ENCODE peak calls at places on chromosomes 12 and 14, in nine cellular contexts. One of them, this sample, is unnamed.
A peak's percentile ranks its signal among the peaks of the same experiment; 100 is the strongest.

GRCh38 chr12:53221203-53222076 is 10.6 kb downstream of the RARG start:
- DNase-seq in lower lobe of right lung: peak; percentile 84
- DNase-seq in psoas muscle: peak; percentile 89
- DNase-seq in AG09309: no peak
- DNase-seq in HL-60: peak; percentile 44
- DNase-seq in PC-3: peak; percentile 74
- DNase-seq in stomach: peak; percentile 80
- DNase-seq in Peyer's patch: peak; percentile 84
- DNase-seq in epithelial cell of esophagus: peak; percentile 73
- DNase-seq in this sample: peak; percentile 44

GRCh38 chr14:33754264-33754663 is 196.6 kb downstream of the EGLN3 start:
- DNase-seq in psoas muscle: no peak
- DNase-seq in Peyer's patch: no peak
- DNase-seq in PC-3: peak; percentile 38
- DNase-seq in AG09309: no peak
- DNase-seq in stomach: no peak
- DNase-seq in epithelial cell of esophagus: no peak
- DNase-seq in lower lobe of right lung: no peak
- DNase-seq in HL-60: no peak
- DNase-seq in this sample: peak; percentile 51

GRCh38 chr12:52020539-52021336 is 14.0 kb downstream of the TAMALIN start:
- DNase-seq in HL-60: peak; percentile 72
- DNase-seq in AG09309: no peak
- DNase-seq in PC-3: peak; percentile 44
- DNase-seq in lower lobe of right lung: no peak
- DNase-seq in epithelial cell of esophagus: peak; percentile 38
- DNase-seq in Peyer's patch: peak; percentile 58
- DNase-seq in stomach: peak; percentile 55
- DNase-seq in psoas muscle: no peak
- DNase-seq in this sample: peak; percentile 61

GRCh38 chr12:72077111-72077820 is 138.6 kb downstream of the TPH2 start:
- DNase-seq in lower lobe of right lung: no peak
- DNase-seq in HL-60: no peak
- DNase-seq in AG09309: no peak
- DNase-seq in epithelial cell of esophagus: no peak
- DNase-seq in psoas muscle: no peak
- DNase-seq in Peyer's patch: no peak
- DNase-seq in PC-3: peak; percentile 47
- DNase-seq in stomach: no peak
- DNase-seq in this sample: no peak

GRCh38 chr12:78885466-78885865 is 20.9 kb downstream of the SYT1 start:
- DNase-seq in stomach: no peak
- DNase-seq in Peyer's patch: no peak
- DNase-seq in PC-3: no peak
- DNase-seq in epithelial cell of esophagus: no peak
- DNase-seq in lower lobe of right lung: no peak
- DNase-seq in HL-60: no peak
- DNase-seq in AG09309: no peak
- DNase-seq in psoas muscle: no peak
- DNase-seq in this sample: no peak

GRCh38 chr14:105866841-105867321 is 340.5 kb downstream of the TMEM121 start:
- DNase-seq in psoas muscle: no peak
- DNase-seq in PC-3: no peak
- DNase-seq in Peyer's patch: no peak
- DNase-seq in HL-60: no peak
- DNase-seq in lower lobe of right lung: no peak
- DNase-seq in AG09309: no peak
- DNase-seq in epithelial cell of esophagus: no peak
- DNase-seq in stomach: peak; percentile 15
- DNase-seq in this sample: no peak

GRCh38 chr14:35337557-35338255 is 45.5 kb downstream of the PSMA6 start:
- DNase-seq in AG09309: no peak
- DNase-seq in Peyer's patch: no peak
- DNase-seq in epithelial cell of esophagus: peak; percentile 68
- DNase-seq in HL-60: no peak
- DNase-seq in psoas muscle: no peak
- DNase-seq in lower lobe of right lung: peak; percentile 63
- DNase-seq in PC-3: no peak
- DNase-seq in stomach: no peak
- DNase-seq in this sample: no peak

GRCh38 chr14:104673481-104673880 is 15.9 kb upstream of the INF2 start:
- DNase-seq in epithelial cell of esophagus: no peak
- DNase-seq in HL-60: no peak
- DNase-seq in lower lobe of right lung: no peak
- DNase-seq in AG09309: no peak
- DNase-seq in PC-3: no peak
- DNase-seq in psoas muscle: peak; percentile 46
- DNase-seq in Peyer's patch: peak; percentile 41
- DNase-seq in stomach: no peak
- DNase-seq in this sample: no peak

GRCh38 chr14:89988787-89989186 is 33.1 kb downstream of the TDP1 start:
- DNase-seq in Peyer's patch: no peak
- DNase-seq in lower lobe of right lung: no peak
- DNase-seq in HL-60: no peak
- DNase-seq in PC-3: no peak
- DNase-seq in AG09309: no peak
- DNase-seq in stomach: no peak
- DNase-seq in psoas muscle: no peak
- DNase-seq in epithelial cell of esophagus: no peak
- DNase-seq in this sample: no peak

GRCh38 chr12:130717752-130718151 is 1.7 kb upstream of the RIMBP2 start:
- DNase-seq in stomach: no peak
- DNase-seq in HL-60: no peak
- DNase-seq in lower lobe of right lung: no peak
- DNase-seq in psoas muscle: no peak
- DNase-seq in AG09309: no peak
- DNase-seq in PC-3: no peak
- DNase-seq in epithelial cell of esophagus: no peak
- DNase-seq in Peyer's patch: no peak
- DNase-seq in this sample: no peak

GRCh38 chr12:130715150-130715995 is 726 bp downstream of the RIMBP2 start:
- DNase-seq in AG09309: no peak
- DNase-seq in psoas muscle: no peak
- DNase-seq in stomach: peak; percentile 19
- DNase-seq in lower lobe of right lung: no peak
- DNase-seq in HL-60: no peak
- DNase-seq in Peyer's patch: no peak
- DNase-seq in PC-3: no peak
- DNase-seq in epithelial cell of esophagus: no peak
- DNase-seq in this sample: no peak

GRCh38 chr12:130716918-130717306 is 813 bp upstream of the RIMBP2 start:
- DNase-seq in AG09309: no peak
- DNase-seq in Peyer's patch: no peak
- DNase-seq in HL-60: no peak
- DNase-seq in psoas muscle: no peak
- DNase-seq in epithelial cell of esophagus: no peak
- DNase-seq in stomach: peak; percentile 8
- DNase-seq in lower lobe of right lung: no peak
- DNase-seq in PC-3: no peak
- DNase-seq in this sample: no peak

GRCh38 chr12:130714591-130715149 is 1.4 kb downstream of the RIMBP2 start:
- DNase-seq in stomach: no peak
- DNase-seq in epithelial cell of esophagus: no peak
- DNase-seq in PC-3: no peak
- DNase-seq in HL-60: no peak
- DNase-seq in AG09309: no peak
- DNase-seq in Peyer's patch: no peak
- DNase-seq in lower lobe of right lung: no peak
- DNase-seq in psoas muscle: no peak
- DNase-seq in this sample: no peak

GRCh38 chr12:130715996-130716917 is at the start of gene RIMBP2:
- DNase-seq in HL-60: no peak
- DNase-seq in epithelial cell of esophagus: peak; percentile 73
- DNase-seq in AG09309: no peak
- DNase-seq in psoas muscle: no peak
- DNase-seq in stomach: peak; percentile 14
- DNase-seq in lower lobe of right lung: no peak
- DNase-seq in PC-3: no peak
- DNase-seq in Peyer's patch: no peak
- DNase-seq in this sample: peak; percentile 23
- H3K4me3 ChIP-seq in HL-60: no peak within 1 kb of the TSS
- H3K4me3 ChIP-seq in epithelial cell of esophagus: peak within 1 kb of the TSS; percentile 39
- H3K4me3 ChIP-seq in AG09309: peak within 1 kb of the TSS; percentile 17
- H3K4me3 ChIP-seq in psoas muscle: peak within 1 kb of the TSS; percentile 46
- H3K4me3 ChIP-seq in stomach: peak within 1 kb of the TSS; percentile 35
- H3K4me3 ChIP-seq in lower lobe of right lung: peak within 1 kb of the TSS; percentile 43
- H3K4me3 ChIP-seq in PC-3: no peak within 1 kb of the TSS
- H3K4me3 ChIP-seq in Peyer's patch: no peak within 1 kb of the TSS
- H3K4me3 ChIP-seq in this sample: peak within 1 kb of the TSS; percentile 37

DNA sequence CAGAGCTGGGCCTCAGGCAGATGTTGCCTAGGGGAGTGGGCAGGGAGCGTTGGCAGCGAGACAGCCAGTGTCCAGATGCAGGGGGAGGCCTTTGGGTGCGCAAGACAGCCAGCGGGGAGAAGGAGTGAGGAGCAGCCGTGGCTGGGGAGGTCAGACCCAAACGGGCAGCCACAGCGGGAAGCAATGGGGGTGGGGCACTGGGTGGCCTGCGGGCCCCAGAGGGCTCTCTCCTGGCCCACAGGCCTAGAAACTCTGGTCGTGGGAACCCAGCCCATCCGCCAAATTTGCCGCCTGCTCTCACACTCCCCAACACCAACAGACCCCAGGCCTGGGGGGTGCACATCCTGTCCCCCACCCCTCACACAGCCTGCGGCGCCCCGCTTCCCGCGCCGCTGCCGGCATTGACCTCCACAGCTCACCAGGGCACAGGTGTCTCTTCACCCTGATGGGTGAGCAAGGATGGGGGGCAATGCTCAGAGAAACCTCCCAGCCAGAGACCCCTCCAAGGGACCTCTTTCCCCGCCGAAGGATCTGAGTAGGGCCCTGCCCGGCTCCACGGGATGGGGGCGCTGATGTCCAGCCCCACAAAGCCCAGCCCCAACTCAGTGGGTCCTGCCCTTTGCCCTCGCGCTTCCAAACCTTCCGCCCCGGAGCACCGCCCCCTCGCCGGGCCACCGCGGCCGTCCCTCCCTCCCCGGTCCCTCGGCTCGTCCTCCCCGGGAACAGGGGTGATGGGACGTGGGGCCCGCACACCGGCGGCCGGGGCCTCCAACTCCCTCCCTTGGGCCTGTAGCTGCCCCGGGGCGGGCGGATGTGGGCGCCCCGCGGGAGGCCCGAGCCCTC is 781 bp downstream of the HDAC7 start:
- DNase-seq in epithelial cell of esophagus: no peak
- DNase-seq in AG09309: no peak
- DNase-seq in HL-60: no peak
- DNase-seq in psoas muscle: peak; percentile 87
- DNase-seq in Peyer's patch: peak; percentile 74
- DNase-seq in PC-3: no peak
- DNase-seq in stomach: peak; percentile 49
- DNase-seq in lower lobe of right lung: peak; percentile 86
- DNase-seq in this sample: no peak
- TF ChIP-seq CTCF in epithelial cell of esophagus: peak; percentile 13
- TF ChIP-seq CTCF in AG09309: peak; percentile 38
- TF ChIP-seq CTCF in HL-60: no peak
- TF ChIP-seq CTCF in psoas muscle: peak; percentile 28
- TF ChIP-seq CTCF in Peyer's patch: peak; percentile 19
- TF ChIP-seq CTCF in PC-3: peak; percentile 45
- TF ChIP-seq CTCF in stomach: no peak
- TF ChIP-seq CTCF in lower lobe of right lung: peak; percentile 51
- TF ChIP-seq CTCF in this sample: peak; percentile 50

DNA sequence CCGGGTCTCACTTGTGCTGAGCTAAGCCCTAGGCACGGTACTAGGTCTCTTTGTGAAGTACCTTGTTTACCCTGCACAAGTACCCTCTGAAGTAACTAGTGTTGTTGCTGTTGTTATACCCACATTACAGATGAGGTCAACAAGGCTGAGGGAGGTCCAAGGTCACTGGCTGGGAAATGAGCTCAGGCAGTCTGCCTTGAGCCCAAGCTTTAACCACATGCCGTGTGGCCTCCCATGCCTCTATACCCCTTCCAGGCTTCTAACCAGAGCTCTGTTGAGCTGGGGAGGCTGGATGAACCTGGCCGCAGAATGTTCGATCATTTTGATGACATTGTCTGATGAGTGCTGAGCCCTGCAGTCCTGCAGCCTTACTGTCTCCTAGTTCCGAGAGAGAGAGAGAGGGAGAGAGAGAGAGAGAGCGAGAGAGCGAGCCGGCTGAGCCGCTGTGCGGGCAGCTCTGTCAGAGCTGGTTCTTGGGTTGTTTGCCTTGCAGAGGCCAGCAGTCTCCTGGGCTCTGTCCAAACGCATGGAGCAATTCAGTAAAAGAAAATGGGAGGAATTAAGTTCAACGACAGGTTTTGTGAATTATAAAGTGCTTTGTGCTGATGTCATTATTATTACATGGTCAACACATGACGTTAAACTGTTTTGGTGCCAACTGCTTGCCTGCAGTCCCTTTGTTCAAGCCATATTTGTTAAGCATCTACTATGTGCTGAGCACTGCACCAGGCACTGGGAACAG is 13.1 kb downstream of the JDP2 start:
- DNase-seq in Peyer's patch: no peak
- DNase-seq in PC-3: no peak
- DNase-seq in HL-60: no peak
- DNase-seq in lower lobe of right lung: peak; percentile 65
- DNase-seq in epithelial cell of esophagus: no peak
- DNase-seq in stomach: peak; percentile 53
- DNase-seq in AG09309: peak; percentile 74
- DNase-seq in psoas muscle: peak; percentile 81
- DNase-seq in this sample: peak; percentile 97
- H3K4me3 ChIP-seq in Peyer's patch: no peak overlapping the region
- H3K4me3 ChIP-seq in PC-3: no peak overlapping the region
- H3K4me3 ChIP-seq in HL-60: no peak overlapping the region
- H3K4me3 ChIP-seq in lower lobe of right lung: no peak overlapping the region
- H3K4me3 ChIP-seq in epithelial cell of esophagus: no peak overlapping the region
- H3K4me3 ChIP-seq in stomach: no peak overlapping the region
- H3K4me3 ChIP-seq in AG09309: no peak overlapping the region
- H3K4me3 ChIP-seq in psoas muscle: no peak overlapping the region
- H3K4me3 ChIP-seq in this sample: no peak overlapping the region

DNA sequence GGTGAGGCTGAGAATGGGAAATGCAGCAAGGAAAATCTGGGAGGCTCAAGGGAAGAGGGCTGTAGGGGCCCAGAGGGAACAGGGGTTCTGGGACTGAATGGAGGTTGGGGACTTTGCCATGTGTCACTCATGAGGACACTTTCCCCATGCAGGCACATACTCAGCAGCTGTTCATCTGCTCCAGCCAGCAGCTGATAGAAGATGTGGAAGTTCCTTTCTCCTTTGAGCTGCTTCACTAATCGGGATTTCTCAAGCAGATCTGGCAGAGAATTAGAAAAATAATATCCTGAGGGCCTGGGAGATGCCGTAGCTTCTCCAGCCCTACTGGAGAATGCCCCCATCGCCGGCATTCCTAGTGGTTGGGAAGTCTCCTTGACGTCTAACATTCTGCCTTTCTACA is 3.5 kb downstream of the MYO1A start:
- DNase-seq in stomach: no peak
- DNase-seq in epithelial cell of esophagus: no peak
- DNase-seq in HL-60: peak; percentile 39
- DNase-seq in lower lobe of right lung: no peak
- DNase-seq in psoas muscle: no peak
- DNase-seq in Peyer's patch: no peak
- DNase-seq in AG09309: no peak
- DNase-seq in PC-3: no peak
- DNase-seq in this sample: no peak
- TF ChIP-seq CTCF in stomach: no peak
- TF ChIP-seq CTCF in epithelial cell of esophagus: no peak
- TF ChIP-seq CTCF in HL-60: no peak
- TF ChIP-seq CTCF in lower lobe of right lung: no peak
- TF ChIP-seq CTCF in psoas muscle: no peak
- TF ChIP-seq CTCF in Peyer's patch: no peak
- TF ChIP-seq CTCF in AG09309: no peak
- TF ChIP-seq CTCF in PC-3: no peak
- TF ChIP-seq CTCF in this sample: no peak

GRCh38 chr12:121209629-121210572 is at the start of gene P2RX4:
- DNase-seq in AG09309: peak; percentile 11
- DNase-seq in psoas muscle: peak; percentile 89
- DNase-seq in PC-3: peak; percentile 78
- DNase-seq in lower lobe of right lung: peak; percentile 92
- DNase-seq in Peyer's patch: peak; percentile 93
- DNase-seq in HL-60: peak; percentile 87
- DNase-seq in stomach: peak; percentile 88
- DNase-seq in epithelial cell of esophagus: peak; percentile 75
- DNase-seq in this sample: peak; percentile 59
- H3K4me3 ChIP-seq in AG09309: peak within 1 kb of the TSS; percentile 60
- H3K4me3 ChIP-seq in psoas muscle: peak within 1 kb of the TSS; percentile 69
- H3K4me3 ChIP-seq in PC-3: peak within 1 kb of the TSS; percentile 78
- H3K4me3 ChIP-seq in lower lobe of right lung: peak within 1 kb of the TSS; percentile 79
- H3K4me3 ChIP-seq in Peyer's patch: peak within 1 kb of the TSS; percentile 75
- H3K4me3 ChIP-seq in HL-60: peak within 1 kb of the TSS; percentile 54
- H3K4me3 ChIP-seq in stomach: peak within 1 kb of the TSS; percentile 81
- H3K4me3 ChIP-seq in epithelial cell of esophagus: peak within 1 kb of the TSS; percentile 52
- H3K4me3 ChIP-seq in this sample: peak within 1 kb of the TSS; percentile 72

This sample was measured in fibroblast of the aortic adventitia.